ENCODE peak calls at places on chromosomes 13 and 19, in six cellular contexts. One of them, this sample, is unnamed.

GRCh38 chr19:43914051-43914450 is 21.0 kb downstream of the ZNF45 start:
- DNase-seq in Peyer's patch: no peak
- DNase-seq in adrenal gland: no peak
- DNase-seq in RWPE1: no peak
- DNase-seq in heart left ventricle: no peak
- DNase-seq in fibroblast of lung: peak
- DNase-seq in this sample: no peak

GRCh38 chr19:4446801-4447200 is 10.8 kb downstream of the UBXN6 start:
- DNase-seq in fibroblast of lung: no peak
- DNase-seq in RWPE1: no peak
- DNase-seq in heart left ventricle: no peak
- DNase-seq in adrenal gland: no peak
- DNase-seq in Peyer's patch: no peak
- DNase-seq in this sample: no peak

GRCh38 chr19:30091856-30092255 is 149.8 kb downstream of the URI1 start:
- DNase-seq in adrenal gland: no peak
- DNase-seq in heart left ventricle: no peak
- DNase-seq in RWPE1: no peak
- DNase-seq in fibroblast of lung: no peak
- DNase-seq in Peyer's patch: peak
- DNase-seq in this sample: no peak

GRCh38 chr19:6076675-6077463 is 33.4 kb downstream of the RFX2 start:
- DNase-seq in fibroblast of lung: peak
- DNase-seq in Peyer's patch: no peak
- DNase-seq in adrenal gland: peak
- DNase-seq in RWPE1: peak
- DNase-seq in heart left ventricle: no peak
- DNase-seq in this sample: no peak

GRCh38 chr13:27918041-27918917 is 1.5 kb upstream of the PDX1 start:
- DNase-seq in RWPE1: no peak
- DNase-seq in Peyer's patch: no peak
- DNase-seq in heart left ventricle: no peak
- DNase-seq in adrenal gland: no peak
- DNase-seq in fibroblast of lung: no peak
- DNase-seq in this sample: no peak

GRCh38 chr19:7013678-7014077 is 7.6 kb downstream of the MBD3L2B start:
- DNase-seq in RWPE1: peak
- DNase-seq in heart left ventricle: no peak
- DNase-seq in Peyer's patch: no peak
- DNase-seq in fibroblast of lung: no peak
- DNase-seq in adrenal gland: no peak
- DNase-seq in this sample: no peak

GRCh38 chr19:2109278-2109864 is 12.7 kb downstream of the IZUMO4 start:
- DNase-seq in fibroblast of lung: no peak
- DNase-seq in heart left ventricle: no peak
- DNase-seq in RWPE1: no peak
- DNase-seq in Peyer's patch: no peak
- DNase-seq in adrenal gland: no peak
- DNase-seq in this sample: no peak

GRCh38 chr13:112965103-112965502 is 3.9 kb upstream of the MCF2L start:
- DNase-seq in RWPE1: no peak
- DNase-seq in Peyer's patch: peak
- DNase-seq in fibroblast of lung: no peak
- DNase-seq in adrenal gland: peak
- DNase-seq in heart left ventricle: peak
- DNase-seq in this sample: peak

GRCh38 chr13:45861352-45861751 is 9.8 kb upstream of the SIAH3 start:
- DNase-seq in fibroblast of lung: no peak
- DNase-seq in adrenal gland: no peak
- DNase-seq in heart left ventricle: no peak
- DNase-seq in Peyer's patch: no peak
- DNase-seq in RWPE1: peak
- DNase-seq in this sample: no peak

GRCh38 chr19:4115050-4115817 is 8.7 kb downstream of the MAP2K2 start:
- DNase-seq in adrenal gland: peak
- DNase-seq in Peyer's patch: no peak
- DNase-seq in RWPE1: no peak
- DNase-seq in fibroblast of lung: no peak
- DNase-seq in heart left ventricle: no peak
- DNase-seq in this sample: peak

GRCh38 chr13:31166591-31166990 is 4.9 kb upstream of the HSPH1 start:
- DNase-seq in fibroblast of lung: no peak
- DNase-seq in adrenal gland: no peak
- DNase-seq in RWPE1: peak
- DNase-seq in heart left ventricle: no peak
- DNase-seq in Peyer's patch: no peak
- DNase-seq in this sample: no peak

GRCh38 chr19:15107056-15108010 is at the start of gene SYDE1:
- DNase-seq in Peyer's patch: no peak
- DNase-seq in heart left ventricle: peak
- DNase-seq in RWPE1: peak
- DNase-seq in fibroblast of lung: peak
- DNase-seq in adrenal gland: no peak
- DNase-seq in this sample: no peak

GRCh38 chr13:44874176-44874575 is 115.1 kb downstream of the NUFIP1 start:
- DNase-seq in RWPE1: no peak
- DNase-seq in fibroblast of lung: no peak
- DNase-seq in adrenal gland: no peak
- DNase-seq in heart left ventricle: no peak
- DNase-seq in Peyer's patch: no peak
- DNase-seq in this sample: no peak

GRCh38 chr13:100506600-100507422 is 81.8 kb downstream of the GGACT start:
- DNase-seq in adrenal gland: no peak
- DNase-seq in heart left ventricle: no peak
- DNase-seq in RWPE1: no peak
- DNase-seq in Peyer's patch: no peak
- DNase-seq in fibroblast of lung: no peak
- DNase-seq in this sample: no peak

GRCh38 chr13:27393101-27393500 is 31.3 kb upstream of the GTF3A start:
- DNase-seq in Peyer's patch: no peak
- DNase-seq in adrenal gland: no peak
- DNase-seq in heart left ventricle: no peak
- DNase-seq in fibroblast of lung: no peak
- DNase-seq in RWPE1: no peak
- DNase-seq in this sample: no peak

GRCh38 chr19:33700408-33700757 is 78.6 kb downstream of the CHST8 start:
- DNase-seq in RWPE1: no peak
- DNase-seq in adrenal gland: no peak
- DNase-seq in Peyer's patch: no peak
- DNase-seq in fibroblast of lung: no peak
- DNase-seq in heart left ventricle: peak
- DNase-seq in this sample: no peak

GRCh38 chr19:50328257-50329145 is 676 bp downstream of the KCNC3 start:
- DNase-seq in fibroblast of lung: no peak
- DNase-seq in Peyer's patch: peak
- DNase-seq in heart left ventricle: no peak
- DNase-seq in adrenal gland: no peak
- DNase-seq in RWPE1: no peak
- DNase-seq in this sample: no peak

DNA sequence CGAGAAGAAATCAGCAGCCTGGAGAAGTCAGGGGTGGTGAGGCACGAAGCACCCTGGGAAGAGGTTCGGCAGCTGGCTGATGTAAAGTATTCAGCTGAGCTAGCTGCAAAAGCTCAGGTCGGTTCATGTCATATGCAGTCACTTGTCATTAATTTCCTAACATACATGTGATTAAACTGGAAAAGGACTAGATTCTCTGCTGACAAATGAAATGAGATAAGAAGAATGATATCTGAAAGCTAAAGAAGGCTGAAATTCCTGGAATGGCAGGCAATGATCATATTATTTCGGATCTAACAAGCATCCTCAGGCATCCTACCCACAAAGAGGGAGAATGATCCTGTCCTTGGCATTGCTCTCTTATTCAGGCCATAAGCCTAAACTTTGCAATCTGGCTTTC is 383.1 kb upstream of the SLITRK1 start:
- DNase-seq in adrenal gland: no peak
- DNase-seq in RWPE1: no peak
- DNase-seq in Peyer's patch: no peak
- DNase-seq in heart left ventricle: no peak
- DNase-seq in fibroblast of lung: no peak
- DNase-seq in this sample: no peak
- H3K27ac ChIP-seq in adrenal gland: no peak
- H3K27ac ChIP-seq in RWPE1: no peak
- H3K27ac ChIP-seq in Peyer's patch: no peak
- H3K27ac ChIP-seq in heart left ventricle: no peak
- H3K27ac ChIP-seq in fibroblast of lung: no peak
- H3K27ac ChIP-seq in this sample: no peak

GRCh38 chr13:43573361-43573740 is 213.4 kb downstream of the ENOX1 start:
- DNase-seq in Peyer's patch: no peak
- DNase-seq in fibroblast of lung: no peak
- DNase-seq in adrenal gland: no peak
- DNase-seq in heart left ventricle: no peak
- DNase-seq in RWPE1: peak
- DNase-seq in this sample: no peak

GRCh38 chr13:43574601-43575000 is 212.2 kb downstream of the ENOX1 start:
- DNase-seq in heart left ventricle: no peak
- DNase-seq in RWPE1: no peak
- DNase-seq in Peyer's patch: no peak
- DNase-seq in fibroblast of lung: no peak
- DNase-seq in adrenal gland: no peak
- DNase-seq in this sample: no peak

GRCh38 chr13:43572601-43573360 is 214.0 kb downstream of the ENOX1 start:
- DNase-seq in RWPE1: peak
- DNase-seq in adrenal gland: no peak
- DNase-seq in fibroblast of lung: no peak
- DNase-seq in heart left ventricle: no peak
- DNase-seq in Peyer's patch: no peak
- DNase-seq in this sample: no peak

GRCh38 chr13:43569688-43570087 is 217.1 kb downstream of the ENOX1 start:
- DNase-seq in adrenal gland: no peak
- DNase-seq in Peyer's patch: no peak
- DNase-seq in RWPE1: no peak
- DNase-seq in heart left ventricle: no peak
- DNase-seq in fibroblast of lung: no peak
- DNase-seq in this sample: no peak

DNA sequence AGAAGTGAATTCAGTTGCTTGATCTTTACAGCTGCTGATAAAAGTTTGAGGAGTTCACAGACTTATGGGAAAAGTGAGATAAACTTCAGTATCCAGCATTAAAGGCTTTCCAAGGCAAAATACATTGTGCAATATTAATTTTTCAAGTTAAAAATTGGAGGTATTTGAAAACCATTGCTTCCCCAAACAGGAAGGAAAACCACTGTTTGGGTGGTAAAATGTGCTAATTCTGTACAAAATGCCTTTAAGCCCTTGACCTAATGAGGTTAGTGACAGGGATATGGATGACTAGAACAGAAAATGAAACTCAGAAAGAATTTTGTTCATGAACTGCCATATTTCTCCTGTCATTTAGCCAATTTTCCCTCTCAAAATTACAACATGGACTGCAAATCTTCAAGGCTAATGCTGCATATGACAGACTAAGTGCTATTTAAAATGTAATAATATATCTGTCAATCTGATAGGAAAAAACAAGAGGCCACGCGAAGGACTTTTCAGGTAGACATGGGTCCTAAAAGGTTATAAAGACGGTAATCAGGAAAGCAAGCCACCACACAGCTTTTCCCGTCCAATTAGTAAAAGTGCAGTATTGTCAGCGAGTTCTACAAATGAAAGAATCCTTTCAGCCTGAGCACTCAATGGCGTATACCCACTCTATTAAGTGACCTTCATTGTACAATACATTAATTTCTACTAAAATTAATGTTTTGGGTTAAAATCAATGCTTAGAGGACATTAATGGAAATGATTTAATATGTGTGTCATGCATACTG is 212.8 kb downstream of the ENOX1 start:
- DNase-seq in fibroblast of lung: peak
- DNase-seq in Peyer's patch: no peak
- DNase-seq in RWPE1: no peak
- DNase-seq in heart left ventricle: no peak
- DNase-seq in adrenal gland: no peak
- DNase-seq in this sample: no peak
- H3K27ac ChIP-seq in fibroblast of lung: no peak
- H3K27ac ChIP-seq in Peyer's patch: no peak
- H3K27ac ChIP-seq in RWPE1: no peak
- H3K27ac ChIP-seq in heart left ventricle: no peak
- H3K27ac ChIP-seq in adrenal gland: no peak
- H3K27ac ChIP-seq in this sample: peak

DNA sequence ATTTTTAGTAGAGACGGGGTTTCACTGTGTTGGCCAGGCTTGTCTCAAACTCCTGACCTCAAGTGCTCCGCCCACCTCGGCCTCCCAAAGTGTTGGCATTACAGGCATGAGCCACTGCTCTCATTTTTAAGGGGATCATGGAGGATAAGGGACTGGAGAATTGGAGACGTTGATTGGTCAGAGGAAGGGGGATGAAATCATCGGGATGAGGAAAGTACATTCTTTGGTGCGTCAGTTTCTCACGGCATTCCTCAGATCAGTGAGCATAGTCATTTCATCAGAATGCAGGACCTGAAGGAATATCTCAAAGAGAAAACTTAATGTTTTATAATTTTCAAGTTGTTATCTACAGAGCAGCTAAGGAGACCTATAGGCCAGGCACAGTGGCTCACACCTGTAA is 14.0 kb downstream of the ZNF114 start:
- DNase-seq in RWPE1: no peak
- DNase-seq in heart left ventricle: peak
- DNase-seq in Peyer's patch: no peak
- DNase-seq in fibroblast of lung: peak
- DNase-seq in adrenal gland: no peak
- DNase-seq in this sample: no peak
- H3K27ac ChIP-seq in RWPE1: no peak
- H3K27ac ChIP-seq in heart left ventricle: no peak
- H3K27ac ChIP-seq in Peyer's patch: no peak
- H3K27ac ChIP-seq in fibroblast of lung: no peak
- H3K27ac ChIP-seq in adrenal gland: no peak
- H3K27ac ChIP-seq in this sample: no peak

DNA sequence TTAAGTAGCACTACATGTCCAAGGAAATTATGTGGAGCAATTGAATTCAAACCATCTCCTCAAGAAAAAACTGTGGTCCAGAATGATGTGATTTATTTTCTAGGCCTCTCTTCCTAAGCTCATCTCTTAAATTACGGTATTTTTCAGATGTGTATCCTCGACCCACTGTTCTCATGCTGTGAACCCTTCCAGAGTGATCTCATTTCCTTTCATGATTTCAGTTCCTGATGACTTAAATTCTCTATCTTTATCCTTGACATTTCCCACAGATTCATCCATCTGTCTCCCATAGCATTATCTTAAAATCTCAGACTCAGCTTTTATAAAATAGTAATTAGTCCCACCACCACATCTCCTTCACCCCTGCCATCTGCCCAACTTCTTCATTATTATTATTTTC is 117.6 kb upstream of the SPRY2 start:
- DNase-seq in heart left ventricle: no peak
- DNase-seq in RWPE1: no peak
- DNase-seq in fibroblast of lung: no peak
- DNase-seq in Peyer's patch: no peak
- DNase-seq in adrenal gland: no peak
- DNase-seq in this sample: no peak
- H3K27ac ChIP-seq in heart left ventricle: no peak
- H3K27ac ChIP-seq in RWPE1: no peak
- H3K27ac ChIP-seq in fibroblast of lung: no peak
- H3K27ac ChIP-seq in Peyer's patch: no peak
- H3K27ac ChIP-seq in adrenal gland: no peak
- H3K27ac ChIP-seq in this sample: no peak

GRCh38 chr19:21092107-21092506 is 10.1 kb downstream of the ZNF714 start:
- DNase-seq in fibroblast of lung: peak
- DNase-seq in Peyer's patch: no peak
- DNase-seq in adrenal gland: no peak
- DNase-seq in heart left ventricle: no peak
- DNase-seq in RWPE1: no peak
- DNase-seq in this sample: no peak
- H3K27ac ChIP-seq in fibroblast of lung: no peak
- H3K27ac ChIP-seq in Peyer's patch: no peak
- H3K27ac ChIP-seq in adrenal gland: no peak
- H3K27ac ChIP-seq in heart left ventricle: no peak
- H3K27ac ChIP-seq in RWPE1: peak
- H3K27ac ChIP-seq in this sample: no peak

This sample was measured in transverse colon.